ENCODE peak calls at places on chromosomes 5 and 9, in six cellular contexts. X, R, Q, A, T and J are unnamed samples.

GRCh38 chr5:113166285-113166684 is 189.7 kb downstream of the DCP2 start:
- DNase-seq in A (no peak), Q (no peak), T (no peak), R (no peak), X (no peak), J (no peak)

GRCh38 chr5:127564002-127564769 is 46.7 kb downstream of the PRRC1 start:
- DNase-seq in X (no peak), A (peak), Q (no peak), T (peak), R (peak), J (no peak)

GRCh38 chr5:1331861-1332405 is 13.0 kb downstream of the CLPTM1L start:
- DNase-seq in A (no peak), Q (no peak), T (no peak), X (no peak), R (no peak), J (no peak)

GRCh38 chr5:141869040-141869439 is 9.2 kb downstream of the PCDH1 start:
- DNase-seq in X (no peak), R (no peak), A (no peak), T (no peak), Q (no peak), J (no peak)

GRCh38 chr5:135750506-135750905 is 84.0 kb upstream of the SLC25A48 start:
- DNase-seq in Q (no peak), T (no peak), R (no peak), A (no peak), X (no peak), J (no peak)

GRCh38 chr9:2857564-2858198 is 13.8 kb upstream of the PUM3 start:
- DNase-seq in T (peak), R (peak), X (peak), A (peak), Q (peak), J (peak)

GRCh38 chr5:161676109-161676508 is 9.4 kb upstream of the GABRA6 start:
- DNase-seq in Q (no peak), T (peak), X (peak), A (no peak), R (no peak), J (no peak)

GRCh38 chr9:2242778-2243395 is 227.7 kb downstream of the SMARCA2 start:
- DNase-seq in A (no peak), R (peak), Q (no peak), X (no peak), T (no peak), J (no peak)

GRCh38 chr5:60544162-60544561 is 155.8 kb downstream of the DEPDC1B start:
- DNase-seq in X (no peak), T (no peak), A (no peak), R (no peak), Q (no peak), J (no peak)

GRCh38 chr9:137044502-137045177 is 1.3 kb downstream of the NPDC1 start:
- DNase-seq in R (no peak), Q (no peak), T (peak), A (peak), X (no peak), J (no peak)

GRCh38 chr9:37769306-37769705 is 15.6 kb downstream of the EXOSC3 start:
- DNase-seq in T (no peak), R (no peak), Q (no peak), X (no peak), A (no peak), J (no peak)

GRCh38 chr9:127698985-127699670 is 7.7 kb upstream of the CFAP157 start:
- DNase-seq in R (peak), A (peak), Q (peak), X (peak), T (peak), J (peak)

GRCh38 chr5:60961685-60962084 is 16.7 kb downstream of the NDUFAF2 start:
- DNase-seq in R (no peak), A (no peak), Q (no peak), T (no peak), X (no peak), J (no peak)

DNA sequence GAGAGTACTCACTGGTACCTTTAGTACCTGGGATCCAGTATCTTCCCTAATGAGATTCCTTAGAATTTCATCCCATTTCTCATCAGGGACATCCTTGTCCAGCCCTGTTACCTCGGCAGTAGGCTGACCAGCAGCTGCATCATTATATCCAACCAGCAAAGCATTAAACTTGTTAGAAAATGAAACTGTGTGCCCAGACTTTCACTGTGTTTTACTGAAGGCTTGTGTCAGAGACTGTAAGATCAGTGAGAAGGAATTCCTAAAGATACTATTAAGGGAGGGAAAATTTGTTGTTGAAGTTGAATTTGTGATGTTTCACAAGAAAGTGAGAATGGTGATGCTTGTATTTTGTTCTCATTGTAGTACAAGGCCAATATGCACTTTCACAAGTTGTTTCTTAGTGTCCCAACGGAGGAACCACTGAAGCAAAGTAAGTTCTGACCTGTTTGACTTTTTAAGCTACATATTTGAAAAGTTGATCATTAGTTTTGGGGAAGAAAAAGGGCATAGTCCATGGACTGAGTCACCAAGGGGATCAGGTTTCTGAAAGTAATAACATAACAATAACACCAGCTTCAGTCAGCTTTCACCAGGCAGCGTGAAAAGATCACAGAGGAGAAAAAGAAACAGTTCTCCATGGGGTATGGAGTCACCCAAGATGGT is 48.8 kb downstream of the GRAMD2B start:
- DNase-seq in T (no peak), A (no peak), R (no peak), Q (no peak), X (no peak), J (no peak)
- TF ChIP-seq EP300 in T (peak), A (no peak), R (no peak), Q (no peak), X (no peak), J (no peak)

DNA sequence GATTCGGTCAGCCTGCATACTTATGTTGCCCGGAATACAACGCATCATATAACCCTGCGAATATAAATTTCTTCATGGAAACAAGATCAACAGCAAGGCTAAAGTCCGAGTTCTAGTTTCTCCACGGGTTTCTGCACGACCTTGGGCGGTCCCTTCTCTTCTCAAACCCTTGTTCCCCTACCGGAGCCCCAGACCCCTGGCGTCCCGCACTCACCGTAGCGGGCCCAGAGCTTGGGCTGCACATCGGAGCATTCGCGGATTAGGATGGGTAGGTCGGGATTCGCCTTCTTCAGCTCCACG is 438 bp downstream of the NDUFA2 start:
- DNase-seq in R (no peak), X (no peak), A (no peak), Q (no peak), T (no peak), J (no peak)
- H3K4me3 ChIP-seq in R (peak), X (peak), A (peak), Q (peak), T (peak), J (peak)

GRCh38 chr9:627571-627970 is 213.9 kb upstream of the DMRT1 start:
- DNase-seq in R (no peak), X (no peak), A (no peak), T (no peak), Q (no peak), J (no peak)
- H3K27ac ChIP-seq in R (no peak), X (no peak), A (peak), T (no peak), Q (no peak), J (no peak)

DNA sequence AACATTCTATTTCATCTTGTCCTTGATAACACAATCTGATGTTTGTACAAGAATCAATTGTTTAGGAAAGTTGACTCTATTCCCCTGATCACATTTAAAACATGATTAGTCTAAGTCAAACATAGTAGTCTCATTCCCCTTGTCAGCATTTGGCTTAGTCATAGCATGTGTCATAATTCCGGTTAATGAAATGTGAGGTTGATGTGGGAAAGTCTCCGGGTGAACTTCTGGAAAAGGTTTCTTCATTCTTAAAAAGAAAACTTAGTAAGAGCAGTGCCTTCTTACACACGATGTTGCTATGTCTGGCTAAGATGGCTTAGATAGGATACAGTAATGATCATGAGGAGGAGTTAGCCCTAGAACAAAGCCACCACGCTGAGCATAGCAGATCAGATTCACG is 462.5 kb upstream of the PAPPA start:
- DNase-seq in X (no peak), Q (no peak), A (no peak), R (no peak), T (no peak), J (no peak)
- TF ChIP-seq EP300 in X (no peak), Q (no peak), A (no peak), R (no peak), T (peak), J (no peak)

DNA sequence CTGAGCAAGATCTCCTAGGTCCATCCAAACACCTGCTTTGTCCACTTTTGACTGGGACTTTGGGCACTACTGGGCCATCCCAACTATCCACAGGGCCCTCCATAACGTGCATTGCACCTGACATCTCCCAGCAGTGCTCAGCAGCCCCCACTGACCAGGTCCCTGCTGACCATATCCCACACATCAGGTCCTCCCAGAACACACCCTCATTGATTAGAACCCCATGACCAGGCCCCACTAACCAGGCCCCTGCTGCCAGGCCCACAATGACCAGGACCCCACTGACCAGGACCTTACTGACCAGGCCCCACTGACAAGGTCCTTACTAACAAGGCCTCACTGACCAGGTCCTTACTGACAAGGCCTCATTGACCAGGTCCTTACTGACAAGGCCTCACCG is 93.9 kb upstream of the CTSV start:
- DNase-seq in Q (no peak), A (no peak), T (no peak), X (no peak), R (no peak), J (no peak)
- H3K4me3 ChIP-seq in Q (no peak), A (no peak), T (no peak), X (no peak), R (no peak), J (no peak)

GRCh38 chr9:111599948-111600343 is 499 bp upstream of the PTGR1 start:
- DNase-seq in X (no peak), A (no peak), T (no peak), Q (no peak), R (no peak), J (no peak)
- H3K27ac ChIP-seq in X (no peak), A (peak), T (no peak), Q (peak), R (peak), J (peak)

GRCh38 chr5:147551677-147552076 is 41.8 kb upstream of the DPYSL3 start:
- DNase-seq in Q (no peak), R (no peak), X (no peak), T (no peak), A (no peak), J (no peak)

GRCh38 chr5:147552897-147553296 is 43.0 kb upstream of the DPYSL3 start:
- DNase-seq in Q (no peak), X (no peak), R (no peak), A (no peak), T (peak), J (no peak)

GRCh38 chr5:147544556-147544955 is 34.7 kb upstream of the DPYSL3 start:
- DNase-seq in R (no peak), T (no peak), Q (no peak), X (no peak), A (no peak), J (no peak)

DNA sequence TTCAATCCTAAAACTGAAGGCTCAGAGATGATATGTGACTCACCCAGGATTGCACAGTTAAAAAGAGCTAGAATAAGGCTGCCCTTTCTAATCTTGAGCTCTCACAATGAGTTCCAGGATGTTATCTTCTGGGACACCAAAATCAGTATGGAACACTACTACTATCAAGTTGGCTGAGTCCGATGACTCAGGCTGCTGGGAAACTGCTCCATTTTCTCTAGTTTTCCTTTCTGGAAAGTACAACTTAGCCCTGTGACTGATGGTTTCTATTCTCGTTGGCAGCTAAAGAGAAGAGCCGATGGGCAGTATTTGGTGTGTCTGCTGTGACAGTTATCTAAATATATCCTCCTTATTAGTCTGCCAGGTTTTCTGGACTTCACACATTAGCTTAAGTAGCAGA is 37.9 kb upstream of the DPYSL3 start:
- DNase-seq in R (peak), A (no peak), X (no peak), T (no peak), Q (no peak), J (no peak)
- TF ChIP-seq EP300 in R (no peak), A (no peak), X (no peak), T (no peak), Q (no peak), J (no peak)

GRCh38 chr5:32531885-32532520 is 53.4 kb upstream of the SUB1 start:
- DNase-seq in Q (no peak), A (peak), T (no peak), R (no peak), X (peak), J (no peak)
- H3K4me3 ChIP-seq in Q (peak), A (no peak), T (no peak), R (no peak), X (peak), J (no peak)